ENCODE peak calls at places on chromosomes 16 and 17, in eight cellular contexts. G is mucosa of descending colon, R is Peyer's patch, L is neural crest cell, T is pancreas, M is AG04449, Q is GM13977, Y is NB4. K is an unnamed sample.

GRCh38 chr17:37358098-37358829 is 17.5 kb upstream of the C17orf78 start:
- DNase-seq in G (peak; percentile 73), R (peak; percentile 56), L (peak; percentile 59), T (peak; percentile 48), M (no peak), Q (peak; percentile 73), Y (peak; percentile 79), K (peak; percentile 86)

GRCh38 chr17:45147102-45147580 is 1.1 kb upstream of the HEXIM1 start:
- DNase-seq in G (peak; percentile 78), R (peak; percentile 58), L (no peak), T (no peak), M (no peak), Q (peak; percentile 68), Y (peak; percentile 87), K (peak; percentile 76)

GRCh38 chr17:79947351-79948031 is 88.2 kb downstream of the TBC1D16 start:
- DNase-seq in G (peak; percentile 24), R (no peak), L (no peak), T (no peak), M (no peak), Q (no peak), Y (peak; percentile 2), K (no peak)

GRCh38 chr17:75665981-75666380 is 973 bp downstream of the RECQL5 start:
- DNase-seq in G (no peak), R (no peak), L (no peak), T (no peak), M (no peak), Q (no peak), Y (no peak), K (no peak)

GRCh38 chr16:14961405-14962186 is 13.2 kb upstream of the PDXDC1 start:
- DNase-seq in G (no peak), R (no peak), L (no peak), T (no peak), M (no peak), Q (no peak), Y (no peak), K (no peak)

GRCh38 chr17:60049936-60050335 is 28.8 kb downstream of the HEATR6 start:
- DNase-seq in G (no peak), R (no peak), L (no peak), T (no peak), M (no peak), Q (no peak), Y (no peak), K (no peak)

GRCh38 chr16:12737563-12737962 is 66.1 kb downstream of the CPPED1 start:
- DNase-seq in G (no peak), R (no peak), L (no peak), T (no peak), M (no peak), Q (no peak), Y (no peak), K (no peak)

GRCh38 chr16:64657316-64658011 is 464.4 kb downstream of the CDH11 start:
- DNase-seq in G (no peak), R (no peak), L (no peak), T (no peak), M (peak; percentile 49), Q (no peak), Y (no peak), K (no peak)

GRCh38 chr17:44203731-44204452 is 4.2 kb upstream of the ATXN7L3 start:
- DNase-seq in G (no peak), R (peak; percentile 50), L (peak; percentile 62), T (no peak), M (no peak), Q (peak; percentile 74), Y (peak; percentile 94), K (peak; percentile 58)

GRCh38 chr16:3456374-3456773 is 12.9 kb downstream of the NAA60 start:
- DNase-seq in G (no peak), R (no peak), L (no peak), T (no peak), M (no peak), Q (no peak), Y (no peak), K (no peak)

DNA sequence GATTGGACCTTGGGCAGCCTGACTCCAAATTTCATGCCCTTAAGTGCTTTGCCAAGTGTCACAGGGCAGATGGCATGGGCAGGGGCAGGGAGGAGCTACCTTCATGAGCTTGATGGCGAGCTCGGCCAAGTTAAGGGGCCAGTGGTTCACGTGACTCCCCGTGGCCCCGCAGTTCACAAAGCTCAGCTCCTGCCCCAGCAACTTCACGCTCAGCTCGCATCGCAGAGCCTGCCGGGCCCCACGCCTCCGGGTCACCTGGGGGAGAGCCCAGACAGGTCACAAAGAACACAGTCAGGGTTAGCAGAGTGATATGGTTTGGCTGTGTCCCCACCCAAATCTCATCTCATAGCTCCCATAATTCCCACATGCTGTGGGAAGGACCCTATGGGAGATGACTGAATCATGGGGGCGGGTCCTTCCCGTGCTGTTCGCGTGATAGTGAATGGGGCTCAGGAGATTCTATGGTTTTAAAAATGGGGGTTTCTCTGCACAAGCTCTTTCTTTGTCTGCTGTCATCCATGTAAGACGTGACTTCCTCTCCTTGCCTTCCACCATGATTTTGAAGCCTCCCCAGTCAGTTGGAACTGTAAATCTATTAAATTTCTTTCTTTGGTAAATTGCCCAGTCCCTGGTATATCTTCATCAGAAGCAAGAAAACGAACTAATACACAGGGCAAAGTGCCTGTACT is 108.1 kb downstream of the LITAF start:
- DNase-seq in G (no peak), R (no peak), L (no peak), T (no peak), M (no peak), Q (no peak), Y (no peak), K (no peak)
- TF ChIP-seq CTCF in G (no peak), R (no peak), L (no peak), T (no peak), M (no peak), Q (no peak), Y (no peak), K (no peak)

DNA sequence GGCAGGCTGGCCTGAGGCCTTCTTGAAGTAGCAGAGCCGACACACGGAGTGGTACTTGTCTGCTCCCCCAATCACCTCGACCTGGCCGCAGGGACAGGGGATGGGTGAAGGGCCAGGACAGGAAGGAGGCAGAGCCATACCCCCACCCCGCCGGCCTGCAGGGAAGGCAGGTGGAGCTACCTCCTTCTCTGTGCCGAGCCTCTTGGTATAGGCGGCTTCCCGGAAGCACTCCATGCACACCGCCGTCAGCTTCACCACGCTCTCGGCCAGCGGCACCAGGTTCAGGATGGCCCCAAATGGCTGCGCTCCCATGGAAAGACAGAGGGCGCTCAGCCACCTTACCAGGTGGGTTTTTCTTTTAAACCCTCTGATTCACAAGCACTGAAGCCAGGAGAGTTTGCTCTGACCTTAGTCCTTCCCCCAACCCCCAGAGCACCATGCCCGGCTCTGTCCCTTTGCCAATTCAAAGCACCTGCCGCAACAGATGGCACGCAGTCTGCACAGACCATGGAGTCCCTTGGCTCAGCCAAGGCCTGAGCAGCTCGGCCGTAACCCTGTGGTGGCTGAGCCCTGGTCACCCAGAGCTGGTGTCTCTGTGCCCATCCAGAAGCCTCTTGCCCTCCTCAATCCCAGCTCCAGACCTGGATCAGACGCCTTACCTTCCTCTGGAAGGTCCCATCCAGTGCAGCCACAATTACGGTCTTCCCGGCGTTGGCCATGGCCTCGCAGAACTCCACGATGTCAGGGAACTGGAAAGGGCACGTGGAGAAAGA is 6.7 kb downstream of the SYNGR2 start:
- DNase-seq in G (peak; percentile 67), R (no peak), L (no peak), T (peak; percentile 83), M (no peak), Q (no peak), Y (no peak), K (no peak)
- TF ChIP-seq CTCF in G (no peak), R (no peak), L (peak; percentile 12), T (no peak), M (no peak), Q (peak; percentile 12), Y (no peak), K (no peak)

DNA sequence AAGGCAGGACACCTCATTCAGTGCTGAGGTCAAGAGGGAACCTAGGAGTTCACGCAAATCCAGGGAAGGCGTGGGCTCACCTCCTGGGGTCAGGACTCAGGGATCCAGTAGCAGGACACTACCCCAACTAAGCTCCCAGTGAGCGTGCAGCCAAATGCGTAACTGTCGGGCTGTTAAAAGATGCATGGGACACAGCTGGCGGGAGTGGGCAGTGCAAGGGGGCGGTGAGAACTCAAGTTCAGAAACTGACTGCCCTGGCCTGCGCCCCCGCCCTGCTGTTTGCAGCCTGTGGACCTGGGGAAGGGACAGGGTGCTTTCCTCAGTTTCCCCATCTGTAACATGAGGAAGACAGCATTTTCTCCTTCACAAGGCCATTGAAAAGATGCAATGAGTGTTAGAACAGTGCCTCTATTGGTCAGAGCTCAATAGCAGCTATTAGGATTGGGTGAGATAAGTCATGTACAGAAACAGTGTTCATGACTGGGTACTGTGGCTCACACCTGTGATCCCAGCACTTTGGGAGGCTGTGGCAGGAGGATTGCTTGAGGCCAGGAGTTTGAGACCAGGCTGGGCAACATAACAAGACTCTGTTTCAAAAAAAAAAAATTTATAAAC is 20.2 kb downstream of the CDIPT start:
- DNase-seq in G (no peak), R (no peak), L (no peak), T (no peak), M (no peak), Q (no peak), Y (no peak), K (no peak)
- TF ChIP-seq CTCF in G (no peak), R (no peak), L (no peak), T (no peak), M (no peak), Q (no peak), Y (peak; percentile 14), K (no peak)

GRCh38 chr17:46833840-46834208 is 15.3 kb upstream of the WNT3 start:
- DNase-seq in G (no peak), R (no peak), L (no peak), T (no peak), M (no peak), Q (no peak), Y (no peak), K (no peak)

GRCh38 chr17:46834846-46835245 is 16.4 kb upstream of the WNT3 start:
- DNase-seq in G (no peak), R (no peak), L (no peak), T (no peak), M (no peak), Q (no peak), Y (no peak), K (no peak)

GRCh38 chr17:46832306-46832895 is 13.9 kb upstream of the WNT3 start:
- DNase-seq in G (no peak), R (no peak), L (no peak), T (no peak), M (no peak), Q (no peak), Y (no peak), K (no peak)

GRCh38 chr17:46832945-46833839 is 14.7 kb upstream of the WNT3 start:
- DNase-seq in G (no peak), R (no peak), L (no peak), T (no peak), M (no peak), Q (no peak), Y (no peak), K (no peak)

GRCh38 chr17:46831573-46832305 is 13.2 kb upstream of the WNT3 start:
- DNase-seq in G (peak; percentile 7), R (no peak), L (no peak), T (no peak), M (no peak), Q (no peak), Y (no peak), K (no peak)
- TF ChIP-seq CTCF in G (no peak), R (no peak), L (no peak), T (no peak), M (no peak), Q (no peak), Y (no peak), K (no peak)